ENCODE peak calls at places on chromosomes 12 and 14, in six cellular contexts. Y is A549, C is K562, L is HepG2, O is endothelial cell of umbilical vein, X is GM12878. K is an unnamed sample.

GRCh38 chr14:91327201-91327600 is 82.7 kb upstream of the GPR68 start:
- DNase-seq in Y (no peak), C (no peak), L (no peak), O (peak), X (no peak), K (no peak)

GRCh38 chr12:28253175-28253641 is 63.0 kb downstream of the CCDC91 start:
- DNase-seq in Y (no peak), C (no peak), L (no peak), O (no peak), X (peak), K (no peak)

GRCh38 chr14:50726372-50727107 is 58.4 kb upstream of the SAV1 start:
- DNase-seq in Y (no peak), C (no peak), L (no peak), O (no peak), X (no peak), K (no peak)

GRCh38 chr12:29223936-29224921 is 75.2 kb downstream of the FAR2 start:
- DNase-seq in Y (no peak), C (no peak), L (no peak), O (no peak), X (no peak), K (no peak)

GRCh38 chr12:19382563-19382962 is 56.7 kb upstream of the AEBP2 start:
- DNase-seq in Y (no peak), C (no peak), L (no peak), O (no peak), X (no peak), K (no peak)

GRCh38 chr14:78022059-78022458 is 148.1 kb upstream of the NRXN3 start:
- DNase-seq in Y (peak), C (peak), L (peak), O (peak), X (peak), K (peak)

GRCh38 chr12:123379391-123379790 is 4.5 kb upstream of the KMT5A start:
- DNase-seq in Y (no peak), C (no peak), L (no peak), O (no peak), X (no peak), K (no peak)

GRCh38 chr14:75306917-75307699 is 28.5 kb downstream of the FOS start:
- DNase-seq in Y (peak), C (peak), L (no peak), O (no peak), X (no peak), K (peak)

GRCh38 chr12:7588703-7589329 is 76.9 kb downstream of the APOBEC1 start:
- DNase-seq in Y (peak), C (peak), L (peak), O (peak), X (peak), K (peak)

DNA sequence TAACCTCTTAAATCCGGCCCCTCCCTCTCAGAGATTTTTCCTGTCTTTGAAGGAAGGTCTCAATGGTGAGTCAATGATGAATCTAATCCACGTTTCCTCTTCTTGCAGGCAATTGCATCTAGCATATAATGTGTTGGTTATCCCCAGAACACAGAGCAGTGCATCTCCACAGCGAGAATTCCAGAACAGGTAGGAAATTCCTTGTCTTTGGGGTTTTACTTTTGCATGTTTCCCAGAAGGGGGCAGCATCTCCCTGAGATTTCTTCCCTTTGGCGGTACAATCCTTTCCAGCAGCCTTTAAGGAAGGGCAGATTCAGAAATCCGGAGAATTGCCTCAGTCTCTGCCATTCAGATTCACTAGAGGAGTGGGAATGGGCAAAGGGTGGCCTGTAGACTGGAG is 128.0 kb downstream of the KCNA5 start:
- DNase-seq in Y (peak), C (no peak), L (peak), O (peak), X (no peak), K (peak)
- TF ChIP-seq CTCF in Y (peak), C (peak), L (peak), O (peak), X (peak), K (peak)

GRCh38 chr14:58665773-58666500 is 28.2 kb downstream of the DACT1 start:
- DNase-seq in Y (no peak), C (no peak), L (no peak), O (no peak), X (no peak), K (no peak)

GRCh38 chr14:58666737-58667136 is 29.0 kb downstream of the DACT1 start:
- DNase-seq in Y (no peak), C (no peak), L (no peak), O (no peak), X (no peak), K (no peak)

GRCh38 chr14:58662028-58662427 is 24.3 kb downstream of the DACT1 start:
- DNase-seq in Y (no peak), C (no peak), L (no peak), O (no peak), X (no peak), K (peak)

GRCh38 chr14:58662759-58663158 is 25.0 kb downstream of the DACT1 start:
- DNase-seq in Y (no peak), C (no peak), L (no peak), O (no peak), X (no peak), K (peak)

DNA sequence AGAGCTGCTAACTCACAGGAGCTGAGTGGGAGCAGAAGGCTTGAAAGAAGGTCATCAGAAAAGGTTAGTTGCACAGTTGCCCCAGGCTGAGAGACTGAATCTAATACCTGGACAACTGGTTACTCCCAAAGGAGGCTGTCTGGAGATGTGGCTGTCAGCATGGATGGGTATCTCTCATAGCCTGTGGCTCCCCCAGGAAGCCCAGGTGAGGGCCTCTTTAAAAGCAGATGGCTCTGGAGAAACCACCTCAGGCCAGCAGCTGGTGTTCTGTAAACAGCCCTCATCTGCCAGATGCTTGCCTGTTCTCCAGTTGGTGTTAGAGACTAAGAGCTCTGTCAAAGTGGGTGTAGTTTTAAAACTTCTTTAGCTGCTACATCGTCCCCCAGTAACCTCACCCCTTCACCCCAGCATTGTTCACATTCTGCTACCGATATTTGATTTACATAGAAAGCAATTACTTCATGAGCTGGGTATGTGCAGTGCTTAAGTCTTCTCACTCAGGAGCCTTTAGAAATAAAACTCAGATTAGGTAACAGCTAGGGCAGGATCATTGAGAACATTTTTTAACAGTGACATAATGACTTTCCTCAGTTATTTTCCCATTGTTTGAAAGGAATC is 25.8 kb downstream of the DACT1 start:
- DNase-seq in Y (no peak), C (no peak), L (no peak), O (no peak), X (no peak), K (no peak)
- TF ChIP-seq MYC in Y (no peak), C (no peak), L (no peak), O (no peak), X (no peak), K (no peak)

DNA sequence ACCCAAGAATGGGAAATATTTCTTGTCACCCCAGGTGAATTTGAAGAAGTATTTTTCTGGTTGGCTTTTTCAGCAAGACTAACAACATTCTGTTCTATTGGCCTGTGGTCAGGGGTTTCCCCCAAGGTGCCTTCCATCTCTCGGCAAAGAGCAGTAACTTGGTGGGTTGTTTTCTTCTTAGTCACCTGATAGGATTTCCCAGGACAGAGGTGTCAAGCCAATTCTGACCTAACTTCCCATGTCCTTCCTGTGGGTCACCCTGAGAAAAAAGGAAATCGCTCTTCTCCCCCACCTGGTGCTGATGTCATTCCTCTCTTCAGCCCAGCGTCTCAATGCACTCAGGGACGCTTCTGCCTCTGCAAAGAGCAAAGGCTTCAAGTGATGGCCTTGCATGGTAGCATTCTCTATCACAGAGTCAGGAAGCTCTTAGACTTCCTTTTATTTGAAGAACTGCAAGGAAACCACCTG is 16.1 kb upstream of the IFNG start:
- DNase-seq in Y (no peak), C (no peak), L (no peak), O (no peak), X (peak), K (no peak)
- TF ChIP-seq MAX in Y (no peak), C (no peak), L (no peak), O (no peak), X (no peak), K (no peak)

GRCh38 chr12:102093319-102093718 is 26.6 kb downstream of the NUP37 start:
- DNase-seq in Y (no peak), C (no peak), L (no peak), O (no peak), X (no peak), K (no peak)

GRCh38 chr12:102096855-102097254 is 23.1 kb downstream of the NUP37 start:
- DNase-seq in Y (no peak), C (no peak), L (no peak), O (no peak), X (no peak), K (no peak)

GRCh38 chr12:102095677-102096263 is 24.1 kb downstream of the NUP37 start:
- DNase-seq in Y (peak), C (peak), L (peak), O (peak), X (peak), K (peak)
- TF ChIP-seq CTCF in Y (peak), C (peak), L (peak), O (peak), X (peak), K (peak)

DNA sequence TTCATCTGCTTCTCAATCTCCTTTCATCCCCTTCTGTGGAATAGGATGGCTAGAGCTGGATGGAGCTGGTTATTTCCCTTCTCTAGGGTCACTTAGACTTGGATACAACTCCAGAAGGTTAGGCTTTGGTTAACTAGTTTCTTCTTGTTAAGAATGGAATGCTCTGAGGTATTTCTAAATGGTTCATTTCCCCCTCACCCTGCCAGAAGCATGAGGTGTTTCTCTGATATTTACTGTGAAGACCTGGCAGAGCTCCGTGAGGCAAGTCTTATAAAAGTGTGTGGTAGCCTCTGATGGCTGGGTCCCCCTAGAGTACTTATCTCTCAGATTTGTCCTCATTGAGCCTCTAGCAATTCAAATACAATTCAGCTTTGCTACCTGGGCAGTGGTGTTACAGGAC is 207.9 kb downstream of the SLC16A7 start:
- DNase-seq in Y (no peak), C (no peak), L (no peak), O (no peak), X (no peak), K (no peak)
- TF ChIP-seq MYC in Y (no peak), C (no peak), L (no peak), O (no peak), X (no peak), K (no peak)

DNA sequence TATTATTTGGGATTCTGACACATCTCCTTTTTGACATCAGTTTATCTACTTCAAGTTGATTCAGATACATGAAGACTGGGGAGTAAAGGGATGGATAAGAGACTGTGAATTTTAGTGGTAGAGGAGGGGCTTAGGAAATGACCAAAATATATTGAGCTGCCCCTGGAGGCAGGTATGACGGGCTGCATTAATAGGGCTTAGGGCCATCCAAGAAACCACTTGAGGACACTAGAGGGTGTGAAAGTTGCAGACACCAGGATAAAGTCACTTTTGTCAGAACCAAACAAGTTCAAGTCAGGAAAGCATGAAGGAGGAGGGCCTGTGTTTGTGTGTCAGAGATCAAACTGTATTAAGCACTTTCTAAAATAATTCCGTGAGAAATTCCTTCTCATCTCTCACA is 137.1 kb downstream of the SLC38A1 start:
- DNase-seq in Y (peak), C (no peak), L (no peak), O (no peak), X (no peak), K (peak)
- TF ChIP-seq MAX in Y (no peak), C (no peak), L (no peak), O (no peak), X (no peak), K (no peak)

DNA sequence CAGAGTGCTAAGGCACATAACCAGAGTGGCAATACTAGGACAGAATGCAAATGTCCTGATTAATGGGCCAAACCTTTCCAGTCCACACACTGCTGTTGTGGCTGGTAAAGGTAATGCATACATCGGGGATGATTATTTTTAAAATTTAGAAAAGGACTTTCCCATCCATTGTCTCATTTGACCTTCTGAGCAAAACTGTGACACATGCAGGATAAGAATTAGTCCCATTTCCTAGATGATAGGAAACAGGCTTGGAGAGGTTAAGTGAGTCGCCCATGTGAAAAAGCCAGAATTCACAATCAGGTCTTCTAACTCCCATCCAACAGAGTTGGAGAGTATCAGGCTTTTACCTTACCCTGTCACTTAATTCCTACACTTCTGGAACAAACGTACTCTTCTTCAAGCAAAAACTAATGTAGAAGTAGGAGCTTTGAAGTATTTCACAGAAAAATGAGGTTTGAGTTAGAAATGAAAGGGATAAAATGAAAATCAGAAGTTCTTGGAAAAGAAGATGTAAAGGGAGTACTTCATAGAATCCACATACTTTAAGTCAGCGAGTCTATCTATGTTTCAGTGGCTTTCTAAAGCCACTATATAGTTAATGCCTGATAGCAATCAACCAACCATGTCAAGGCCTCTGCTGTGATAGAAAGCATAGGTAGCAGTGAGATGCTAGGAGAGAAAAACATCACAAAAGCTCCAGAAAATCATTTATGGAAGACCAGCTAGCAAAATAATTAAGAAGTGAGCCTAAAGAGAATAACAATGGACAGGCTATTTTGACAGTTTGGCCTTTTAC is 335.0 kb upstream of the DIO2 start:
- DNase-seq in Y (no peak), C (no peak), L (no peak), O (peak), X (no peak), K (no peak)
- TF ChIP-seq CTCF in Y (no peak), C (no peak), L (no peak), O (no peak), X (no peak), K (no peak)

GRCh38 chr14:70808023-70808401 is 1.3 kb downstream of the MAP3K9 start:
- DNase-seq in Y (peak), C (no peak), L (peak), O (no peak), X (no peak), K (no peak)
- TF ChIP-seq MYC in Y (no peak), C (no peak), L (no peak), O (no peak), X (no peak), K (no peak)

GRCh38 chr12:72057330-72057911 is 118.8 kb downstream of the TPH2 start:
- DNase-seq in Y (no peak), C (no peak), L (no peak), O (no peak), X (no peak), K (no peak)

GRCh38 chr12:72063073-72063472 is 124.4 kb downstream of the TPH2 start:
- DNase-seq in Y (no peak), C (no peak), L (no peak), O (no peak), X (no peak), K (no peak)
- TF ChIP-seq MAX in Y (no peak), C (no peak), L (no peak), O (no peak), X (no peak), K (no peak)

GRCh38 chr14:32469388-32470160 is 140.5 kb downstream of the AKAP6 start:
- DNase-seq in Y (peak), C (peak), L (peak), O (peak), X (no peak), K (peak)
- TF ChIP-seq CTCF in Y (peak), C (no peak), L (peak), O (peak), X (peak), K (no peak)

K was measured in NB4.